ENCODE peak calls at places on chromosomes 3 and 15, in seven cellular contexts. One of them, this sample, is unnamed.

GRCh38 chr15:55786341-55786740 is 43.4 kb upstream of the PRTG start:
- DNase-seq in adrenal gland: no peak
- DNase-seq in mucosa of descending colon: no peak
- DNase-seq in Caco-2: no peak
- DNase-seq in endodermal cell: peak; percentile 78
- DNase-seq in testis: no peak
- DNase-seq in HepG2: peak; percentile 18
- DNase-seq in this sample: no peak

GRCh38 chr15:67531379-67532059 is 10.6 kb downstream of the C15orf61 start:
- DNase-seq in testis: no peak
- DNase-seq in adrenal gland: no peak
- DNase-seq in Caco-2: no peak
- DNase-seq in HepG2: no peak
- DNase-seq in endodermal cell: no peak
- DNase-seq in mucosa of descending colon: no peak
- DNase-seq in this sample: no peak

GRCh38 chr3:56899851-56900250 is 98.1 kb upstream of the ARHGEF3 start:
- DNase-seq in Caco-2: no peak
- DNase-seq in endodermal cell: no peak
- DNase-seq in HepG2: no peak
- DNase-seq in mucosa of descending colon: no peak
- DNase-seq in adrenal gland: no peak
- DNase-seq in testis: no peak
- DNase-seq in this sample: no peak

GRCh38 chr3:80338366-80338765 is 570.6 kb upstream of the ROBO1 start:
- DNase-seq in HepG2: no peak
- DNase-seq in mucosa of descending colon: no peak
- DNase-seq in testis: no peak
- DNase-seq in Caco-2: no peak
- DNase-seq in adrenal gland: no peak
- DNase-seq in endodermal cell: no peak
- DNase-seq in this sample: no peak

GRCh38 chr3:119239421-119239820 is 1.3 kb downstream of the B4GALT4 start:
- DNase-seq in HepG2: no peak
- DNase-seq in endodermal cell: no peak
- DNase-seq in adrenal gland: no peak
- DNase-seq in testis: no peak
- DNase-seq in mucosa of descending colon: no peak
- DNase-seq in Caco-2: no peak
- DNase-seq in this sample: no peak

GRCh38 chr3:183980408-183980807 is 37.3 kb downstream of the ABCC5 start:
- DNase-seq in mucosa of descending colon: no peak
- DNase-seq in adrenal gland: no peak
- DNase-seq in HepG2: no peak
- DNase-seq in testis: no peak
- DNase-seq in endodermal cell: no peak
- DNase-seq in Caco-2: no peak
- DNase-seq in this sample: no peak

GRCh38 chr3:4670352-4670751 is 177.2 kb downstream of the ITPR1 start:
- DNase-seq in mucosa of descending colon: no peak
- DNase-seq in HepG2: peak; percentile 5
- DNase-seq in testis: no peak
- DNase-seq in Caco-2: peak; percentile 33
- DNase-seq in endodermal cell: peak; percentile 75
- DNase-seq in adrenal gland: no peak
- DNase-seq in this sample: no peak

GRCh38 chr15:31083394-31083790 is 18.1 kb downstream of the TRPM1 start:
- DNase-seq in mucosa of descending colon: peak; percentile 71
- DNase-seq in testis: no peak
- DNase-seq in endodermal cell: no peak
- DNase-seq in HepG2: peak; percentile 48
- DNase-seq in adrenal gland: no peak
- DNase-seq in Caco-2: no peak
- DNase-seq in this sample: peak; percentile 55

GRCh38 chr3:127846576-127846975 is 24.3 kb upstream of the MGLL start:
- DNase-seq in Caco-2: no peak
- DNase-seq in endodermal cell: no peak
- DNase-seq in testis: no peak
- DNase-seq in HepG2: no peak
- DNase-seq in mucosa of descending colon: no peak
- DNase-seq in adrenal gland: no peak
- DNase-seq in this sample: no peak

GRCh38 chr3:127847236-127847720 is 25.0 kb upstream of the MGLL start:
- DNase-seq in mucosa of descending colon: no peak
- DNase-seq in HepG2: no peak
- DNase-seq in endodermal cell: no peak
- DNase-seq in adrenal gland: no peak
- DNase-seq in testis: no peak
- DNase-seq in Caco-2: no peak
- DNase-seq in this sample: no peak

GRCh38 chr3:127851899-127852298 is 29.6 kb upstream of the MGLL start:
- DNase-seq in Caco-2: no peak
- DNase-seq in mucosa of descending colon: no peak
- DNase-seq in endodermal cell: peak; percentile 78
- DNase-seq in adrenal gland: no peak
- DNase-seq in testis: no peak
- DNase-seq in HepG2: no peak
- DNase-seq in this sample: no peak

GRCh38 chr3:127849368-127849767 is 27.1 kb upstream of the MGLL start:
- DNase-seq in Caco-2: no peak
- DNase-seq in adrenal gland: no peak
- DNase-seq in mucosa of descending colon: no peak
- DNase-seq in testis: no peak
- DNase-seq in HepG2: no peak
- DNase-seq in endodermal cell: no peak
- DNase-seq in this sample: no peak

DNA sequence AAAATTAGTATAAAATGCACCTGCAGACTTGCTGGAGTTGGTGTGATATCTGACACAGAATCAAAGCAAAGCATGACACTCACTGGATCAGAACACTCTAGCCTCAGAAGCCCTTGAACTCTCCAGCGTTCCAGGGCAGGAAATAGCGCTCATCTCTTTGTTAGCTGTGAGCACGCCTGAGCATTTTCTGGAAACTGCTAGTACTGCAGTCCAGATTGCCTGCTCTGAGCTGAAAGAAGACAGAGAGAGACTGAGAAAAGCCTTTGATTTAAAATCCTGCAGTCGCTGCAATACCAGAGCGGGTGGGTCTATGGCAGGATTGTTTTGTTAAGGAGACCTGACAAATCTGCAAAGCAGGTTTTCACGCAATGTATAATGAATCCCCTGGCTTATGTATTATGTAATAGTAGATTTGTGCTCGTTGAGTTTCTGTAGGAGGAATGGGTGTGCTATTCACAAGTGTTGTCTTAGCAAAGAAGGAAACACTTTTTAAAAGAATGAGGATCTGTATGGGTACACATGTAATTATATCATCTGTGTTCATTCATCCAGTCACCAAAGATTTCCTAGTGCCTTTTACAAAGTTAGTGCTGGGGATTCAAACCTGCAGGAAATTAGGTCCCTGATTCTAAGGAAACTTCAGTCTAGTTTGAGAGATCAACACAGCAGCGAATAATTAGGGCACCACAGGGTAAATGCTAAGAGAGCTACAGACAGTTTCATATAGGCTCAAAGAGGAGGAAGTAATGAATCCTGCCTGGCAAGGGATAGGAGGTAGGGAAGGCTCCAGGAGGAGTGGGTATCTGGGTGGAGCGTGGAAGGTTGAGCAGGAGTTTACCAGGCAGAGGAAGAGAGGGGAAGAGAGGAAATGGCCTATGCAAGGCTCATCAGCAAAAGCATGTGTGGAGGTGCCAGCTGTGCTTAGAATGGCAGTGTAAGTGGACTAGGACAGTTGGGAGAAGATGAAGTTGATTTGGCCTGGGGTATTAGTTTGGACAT is 26.1 kb upstream of the MGLL start:
- DNase-seq in mucosa of descending colon: no peak
- DNase-seq in testis: peak; percentile 83
- DNase-seq in Caco-2: no peak
- DNase-seq in endodermal cell: no peak
- DNase-seq in HepG2: no peak
- DNase-seq in adrenal gland: no peak
- DNase-seq in this sample: no peak
- TF ChIP-seq CTCF in mucosa of descending colon: no peak
- TF ChIP-seq CTCF in testis: no peak
- TF ChIP-seq CTCF in Caco-2: no peak
- TF ChIP-seq CTCF in endodermal cell: no peak
- TF ChIP-seq CTCF in HepG2: no peak
- TF ChIP-seq CTCF in adrenal gland: no peak
- TF ChIP-seq CTCF in this sample: no peak

DNA sequence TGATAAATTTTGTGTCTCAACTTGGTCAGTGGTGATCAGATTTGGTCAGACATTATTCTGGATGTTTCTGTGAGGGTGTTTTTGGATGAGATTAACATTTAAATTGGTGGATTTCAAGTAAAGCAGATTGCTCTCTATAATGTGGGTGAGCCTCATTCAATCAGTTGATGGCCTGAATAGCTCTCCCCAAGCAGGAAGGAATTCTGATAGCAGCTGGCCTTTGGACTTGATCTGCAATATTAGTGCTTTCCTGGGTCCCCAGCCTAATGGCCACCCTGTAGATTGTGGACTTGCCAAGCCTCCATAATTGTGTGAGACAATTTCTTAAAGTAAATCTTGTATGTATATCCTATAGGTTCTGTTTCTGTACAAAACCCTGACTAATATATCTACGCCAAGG is 153.9 kb upstream of the TBL1XR1 start:
- DNase-seq in mucosa of descending colon: no peak
- DNase-seq in endodermal cell: no peak
- DNase-seq in testis: no peak
- DNase-seq in HepG2: no peak
- DNase-seq in adrenal gland: no peak
- DNase-seq in Caco-2: no peak
- DNase-seq in this sample: no peak
- H3K4me1 ChIP-seq in mucosa of descending colon: peaks cover 20% of the 10 kb centered on the region
- H3K4me1 ChIP-seq in endodermal cell: peaks cover 10% of the 10 kb centered on the region
- H3K4me1 ChIP-seq in testis: peaks cover under 1% of the 10 kb centered on the region
- H3K4me1 ChIP-seq in HepG2: peaks cover 29% of the 10 kb centered on the region
- H3K4me1 ChIP-seq in adrenal gland: peaks cover 3% of the 10 kb centered on the region
- H3K4me1 ChIP-seq in Caco-2: peaks cover 3% of the 10 kb centered on the region
- H3K4me1 ChIP-seq in this sample: peaks cover 3% of the 10 kb centered on the region

GRCh38 chr3:126114406-126115386 is 30.8 kb upstream of the SLC41A3 start:
- DNase-seq in testis: no peak
- DNase-seq in HepG2: no peak
- DNase-seq in adrenal gland: no peak
- DNase-seq in mucosa of descending colon: peak; percentile 31
- DNase-seq in Caco-2: no peak
- DNase-seq in endodermal cell: peak; percentile 30
- DNase-seq in this sample: no peak

GRCh38 chr3:126113238-126113555 is 29.3 kb upstream of the SLC41A3 start:
- DNase-seq in testis: no peak
- DNase-seq in mucosa of descending colon: peak; percentile 34
- DNase-seq in HepG2: no peak
- DNase-seq in endodermal cell: peak; percentile 29
- DNase-seq in adrenal gland: no peak
- DNase-seq in Caco-2: no peak
- DNase-seq in this sample: no peak

GRCh38 chr3:126112531-126113237 is 28.8 kb upstream of the SLC41A3 start:
- DNase-seq in Caco-2: no peak
- DNase-seq in mucosa of descending colon: no peak
- DNase-seq in HepG2: no peak
- DNase-seq in adrenal gland: no peak
- DNase-seq in endodermal cell: peak; percentile 31
- DNase-seq in testis: no peak
- DNase-seq in this sample: no peak

GRCh38 chr3:126111566-126112475 is 27.9 kb upstream of the SLC41A3 start:
- DNase-seq in endodermal cell: peak; percentile 31
- DNase-seq in HepG2: no peak
- DNase-seq in Caco-2: no peak
- DNase-seq in testis: peak; percentile 7
- DNase-seq in mucosa of descending colon: no peak
- DNase-seq in adrenal gland: no peak
- DNase-seq in this sample: no peak

DNA sequence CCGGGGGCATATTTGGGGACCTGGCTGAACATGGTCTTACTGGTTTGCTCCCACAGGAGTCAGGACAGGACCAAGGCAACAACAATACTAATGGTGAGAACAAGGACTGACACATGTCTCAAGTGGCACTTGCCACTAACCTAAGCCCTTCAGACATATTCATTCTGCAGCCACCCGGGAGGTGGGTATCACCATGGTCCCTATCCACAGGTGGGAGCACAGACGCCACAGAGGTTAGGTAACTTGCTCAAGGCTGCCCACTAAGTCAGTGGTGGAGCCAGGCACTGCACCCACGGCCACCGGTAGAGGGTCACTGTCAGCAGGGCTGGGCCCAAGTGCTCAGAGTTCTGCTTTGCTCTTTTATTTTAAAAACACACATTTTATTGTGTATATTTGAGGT is 29.8 kb upstream of the SLC41A3 start:
- DNase-seq in mucosa of descending colon: no peak
- DNase-seq in HepG2: no peak
- DNase-seq in testis: no peak
- DNase-seq in Caco-2: peak; percentile 25
- DNase-seq in adrenal gland: no peak
- DNase-seq in endodermal cell: peak; percentile 81
- DNase-seq in this sample: no peak
- TF ChIP-seq CTCF in mucosa of descending colon: no peak
- TF ChIP-seq CTCF in HepG2: peak; percentile 27
- TF ChIP-seq CTCF in testis: no peak
- TF ChIP-seq CTCF in Caco-2: peak; percentile 49
- TF ChIP-seq CTCF in adrenal gland: no peak
- TF ChIP-seq CTCF in endodermal cell: peak; percentile 71
- TF ChIP-seq CTCF in this sample: peak; percentile 24

GRCh38 chr3:11613851-11614491 is 29.7 kb downstream of the VGLL4 start:
- DNase-seq in Caco-2: no peak
- DNase-seq in testis: no peak
- DNase-seq in adrenal gland: no peak
- DNase-seq in HepG2: no peak
- DNase-seq in endodermal cell: no peak
- DNase-seq in mucosa of descending colon: no peak
- DNase-seq in this sample: peak; percentile 70

GRCh38 chr3:11613319-11613718 is 30.4 kb downstream of the VGLL4 start:
- DNase-seq in testis: no peak
- DNase-seq in adrenal gland: no peak
- DNase-seq in HepG2: no peak
- DNase-seq in endodermal cell: no peak
- DNase-seq in Caco-2: no peak
- DNase-seq in mucosa of descending colon: no peak
- DNase-seq in this sample: no peak

GRCh38 chr3:11611271-11611893 is 32.3 kb downstream of the VGLL4 start:
- DNase-seq in adrenal gland: no peak
- DNase-seq in testis: no peak
- DNase-seq in endodermal cell: no peak
- DNase-seq in Caco-2: no peak
- DNase-seq in mucosa of descending colon: no peak
- DNase-seq in HepG2: no peak
- DNase-seq in this sample: no peak

GRCh38 chr3:11610700-11611099 is 33.0 kb downstream of the VGLL4 start:
- DNase-seq in endodermal cell: no peak
- DNase-seq in Caco-2: no peak
- DNase-seq in adrenal gland: no peak
- DNase-seq in testis: no peak
- DNase-seq in mucosa of descending colon: no peak
- DNase-seq in HepG2: no peak
- DNase-seq in this sample: no peak

DNA sequence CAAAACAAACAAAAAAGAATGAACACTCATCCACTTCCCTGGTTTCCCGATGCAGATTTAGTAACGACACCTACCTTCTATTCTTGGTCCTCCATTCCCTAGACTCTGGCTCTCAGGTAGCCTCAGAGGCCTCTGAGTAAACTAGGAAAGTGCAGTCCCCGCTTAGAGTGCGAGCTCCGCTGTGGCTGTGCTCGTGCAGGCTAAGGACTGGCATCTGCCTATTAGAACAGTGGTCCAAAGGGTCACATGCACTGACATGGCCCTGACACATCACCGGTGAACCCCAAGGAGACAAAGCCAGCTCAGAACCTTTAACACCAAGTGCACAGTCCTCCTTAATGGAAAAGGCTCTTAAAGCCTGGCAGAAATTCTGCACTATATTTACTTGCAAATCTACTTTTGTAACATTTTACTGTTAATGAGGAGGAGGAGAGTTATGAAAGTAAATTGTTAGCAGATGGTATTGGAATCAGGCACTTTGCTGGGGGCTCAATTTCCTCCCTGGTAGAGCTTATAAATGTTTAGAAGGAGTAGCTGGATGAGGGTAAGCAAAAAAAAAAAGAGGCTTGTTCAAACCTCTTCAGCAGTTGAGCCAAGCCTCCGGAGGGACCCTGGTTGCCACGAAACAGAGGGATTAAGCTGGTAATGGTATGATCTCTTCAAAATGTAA is 31.1 kb downstream of the VGLL4 start:
- DNase-seq in Caco-2: no peak
- DNase-seq in HepG2: peak; percentile 50
- DNase-seq in testis: no peak
- DNase-seq in mucosa of descending colon: no peak
- DNase-seq in endodermal cell: no peak
- DNase-seq in adrenal gland: no peak
- DNase-seq in this sample: no peak
- H3K4me1 ChIP-seq in Caco-2: peaks cover 28% of the 10 kb centered on the region
- H3K4me1 ChIP-seq in HepG2: peaks cover 100% of the 10 kb centered on the region
- H3K4me1 ChIP-seq in testis: peaks cover 51% of the 10 kb centered on the region
- H3K4me1 ChIP-seq in mucosa of descending colon: peaks cover 21% of the 10 kb centered on the region
- H3K4me1 ChIP-seq in endodermal cell: peaks cover 29% of the 10 kb centered on the region
- H3K4me1 ChIP-seq in adrenal gland: peaks cover 51% of the 10 kb centered on the region
- H3K4me1 ChIP-seq in this sample: peaks cover 47% of the 10 kb centered on the region

This sample was measured in lower lobe of right lung.